ENCODE peak calls at places on chromosomes 11 and 22, in seven cellular contexts. T is mammary epithelial cell, O is MM.1S, V is fibroblast of lung, U is mesenchymal stem cell, S is K562, M is HCT116. F is an unnamed sample.

GRCh38 chr22:45884201-45885067 is 92.5 kb downstream of the WNT7B start:
- DNase-seq in T (no peak), O (no peak), V (no peak), U (no peak), S (no peak), M (no peak), F (no peak)

GRCh38 chr22:17228725-17229126 is 9.5 kb upstream of the ADA2 start:
- DNase-seq in T (no peak), O (no peak), V (no peak), U (no peak), S (no peak), M (no peak), F (no peak)

GRCh38 chr11:16382177-16382576 is 25.8 kb upstream of the SOX6 start:
- DNase-seq in T (no peak), O (no peak), V (no peak), U (no peak), S (no peak), M (no peak), F (no peak)

GRCh38 chr22:41531422-41531727 is 12.9 kb downstream of the POLR3H start:
- DNase-seq in T (no peak), O (no peak), V (no peak), U (no peak), S (no peak), M (no peak), F (no peak)

GRCh38 chr11:130786987-130787688 is 129.1 kb downstream of the SNX19 start:
- DNase-seq in T (peak; percentile 71), O (no peak), V (peak; percentile 35), U (no peak), S (no peak), M (no peak), F (peak; percentile 69)

GRCh38 chr11:120215634-120216033 is 4.8 kb downstream of the OAF start:
- DNase-seq in T (no peak), O (no peak), V (peak; percentile 64), U (peak; percentile 80), S (peak; percentile 30), M (no peak), F (peak; percentile 66)

GRCh38 chr11:112968988-112969714 is 7.9 kb downstream of the NCAM1 start:
- DNase-seq in T (no peak), O (peak; percentile 43), V (peak; percentile 62), U (peak; percentile 47), S (no peak), M (no peak), F (no peak)

GRCh38 chr11:128715691-128716153 is 21.9 kb downstream of the FLI1 start:
- DNase-seq in T (peak; percentile 31), O (no peak), V (peak; percentile 13), U (peak; percentile 73), S (no peak), M (no peak), F (peak; percentile 59)

GRCh38 chr11:96155627-96156378 is 187.2 kb downstream of the MAML2 start:
- DNase-seq in T (peak; percentile 93), O (no peak), V (peak; percentile 94), U (peak; percentile 100), S (peak; percentile 70), M (peak; percentile 27), F (peak; percentile 93)

GRCh38 chr11:102530558-102530957 is at the start of gene MMP7:
- DNase-seq in T (peak; percentile 68), O (no peak), V (peak; percentile 66), U (peak; percentile 56), S (no peak), M (no peak), F (peak; percentile 47)

GRCh38 chr22:40499187-40499753 is 128.9 kb downstream of the SGSM3 start:
- DNase-seq in T (peak; percentile 87), O (peak; percentile 20), V (peak; percentile 98), U (peak; percentile 98), S (peak; percentile 40), M (peak; percentile 79), F (peak; percentile 90)

GRCh38 chr22:50526849-50527801 is 1.7 kb upstream of the SCO2 start:
- DNase-seq in T (no peak), O (no peak), V (peak; percentile 35), U (peak; percentile 59), S (peak; percentile 64), M (no peak), F (peak; percentile 29)

GRCh38 chr11:122108192-122108799 is 7.7 kb downstream of the BLID start:
- DNase-seq in T (no peak), O (peak; percentile 21), V (peak; percentile 78), U (peak; percentile 59), S (peak; percentile 36), M (peak; percentile 57), F (no peak)

GRCh38 chr11:29962243-29962642 is 54.6 kb downstream of the KCNA4 start:
- DNase-seq in T (peak; percentile 1), O (peak; percentile 26), V (no peak), U (no peak), S (no peak), M (peak; percentile 1), F (no peak)

GRCh38 chr11:103652013-103652412 is 384.4 kb upstream of the DDI1 start:
- DNase-seq in T (peak; percentile 66), O (no peak), V (peak; percentile 11), U (peak; percentile 23), S (no peak), M (no peak), F (no peak)

GRCh38 chr11:76824980-76825725 is 35.6 kb upstream of the ACER3 start:
- DNase-seq in T (peak; percentile 93), O (no peak), V (no peak), U (no peak), S (no peak), M (no peak), F (no peak)

GRCh38 chr11:64675417-64676252 is 47.4 kb downstream of the NRXN2 start:
- DNase-seq in T (peak; percentile 48), O (no peak), V (peak; percentile 79), U (peak; percentile 92), S (no peak), M (no peak), F (peak; percentile 21)

GRCh38 chr11:131999084-131999483 is 628.7 kb downstream of the NTM start:
- DNase-seq in T (no peak), O (no peak), V (peak; percentile 10), U (peak; percentile 18), S (no peak), M (no peak), F (no peak)

GRCh38 chr11:70764356-70764905 is 366.1 kb downstream of the CTTN start:
- DNase-seq in T (no peak), O (no peak), V (no peak), U (no peak), S (no peak), M (no peak), F (no peak)

GRCh38 chr11:70768346-70769095 is 370.2 kb downstream of the CTTN start:
- DNase-seq in T (no peak), O (no peak), V (no peak), U (no peak), S (no peak), M (no peak), F (no peak)

GRCh38 chr11:70769106-70769505 is 370.8 kb downstream of the CTTN start:
- DNase-seq in T (no peak), O (no peak), V (no peak), U (no peak), S (no peak), M (no peak), F (no peak)

GRCh38 chr11:70769521-70769920 is 371.2 kb downstream of the CTTN start:
- DNase-seq in T (no peak), O (no peak), V (no peak), U (no peak), S (no peak), M (no peak), F (no peak)

DNA sequence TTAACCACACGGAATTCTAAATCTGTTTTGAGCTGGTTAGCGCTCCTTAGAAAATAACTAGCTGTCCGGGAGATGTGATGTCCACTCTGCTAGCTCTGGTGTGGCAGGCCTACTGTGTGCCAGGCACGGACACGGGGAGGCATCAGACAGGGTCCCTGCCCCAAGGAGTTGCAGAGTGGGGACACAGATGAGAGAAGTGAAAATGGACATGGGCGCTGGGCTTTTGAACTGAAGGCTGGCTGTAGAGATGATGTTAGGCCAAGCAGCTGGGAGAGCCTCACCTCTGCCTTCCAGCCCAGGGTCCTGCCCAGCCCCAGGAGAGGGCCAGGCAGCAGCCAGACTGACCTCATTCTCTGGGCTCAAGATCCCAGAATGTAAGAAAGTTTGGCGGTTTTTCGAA is 368.6 kb downstream of the CTTN start:
- DNase-seq in T (no peak), O (no peak), V (no peak), U (no peak), S (no peak), M (no peak), F (no peak)
- H3K9ac ChIP-seq in T (no peak overlapping the region), O (no peak overlapping the region), V (no peak overlapping the region), U (no peak overlapping the region), S (no peak overlapping the region), M (no peak overlapping the region), F (no peak overlapping the region)

GRCh38 chr22:37681556-37682049 is 4.5 kb upstream of the NOL12 start:
- DNase-seq in T (peak; percentile 79), O (peak; percentile 82), V (peak; percentile 80), U (peak; percentile 79), S (peak; percentile 72), M (peak; percentile 62), F (peak; percentile 90)
- H3K9me3 ChIP-seq in T (no peaks in the 10 kb centered on the region), O (no peaks in the 10 kb centered on the region), V (no peaks in the 10 kb centered on the region), U (no peaks in the 10 kb centered on the region), S (no peaks in the 10 kb centered on the region), M (no peaks in the 10 kb centered on the region), F (no peaks in the 10 kb centered on the region)

DNA sequence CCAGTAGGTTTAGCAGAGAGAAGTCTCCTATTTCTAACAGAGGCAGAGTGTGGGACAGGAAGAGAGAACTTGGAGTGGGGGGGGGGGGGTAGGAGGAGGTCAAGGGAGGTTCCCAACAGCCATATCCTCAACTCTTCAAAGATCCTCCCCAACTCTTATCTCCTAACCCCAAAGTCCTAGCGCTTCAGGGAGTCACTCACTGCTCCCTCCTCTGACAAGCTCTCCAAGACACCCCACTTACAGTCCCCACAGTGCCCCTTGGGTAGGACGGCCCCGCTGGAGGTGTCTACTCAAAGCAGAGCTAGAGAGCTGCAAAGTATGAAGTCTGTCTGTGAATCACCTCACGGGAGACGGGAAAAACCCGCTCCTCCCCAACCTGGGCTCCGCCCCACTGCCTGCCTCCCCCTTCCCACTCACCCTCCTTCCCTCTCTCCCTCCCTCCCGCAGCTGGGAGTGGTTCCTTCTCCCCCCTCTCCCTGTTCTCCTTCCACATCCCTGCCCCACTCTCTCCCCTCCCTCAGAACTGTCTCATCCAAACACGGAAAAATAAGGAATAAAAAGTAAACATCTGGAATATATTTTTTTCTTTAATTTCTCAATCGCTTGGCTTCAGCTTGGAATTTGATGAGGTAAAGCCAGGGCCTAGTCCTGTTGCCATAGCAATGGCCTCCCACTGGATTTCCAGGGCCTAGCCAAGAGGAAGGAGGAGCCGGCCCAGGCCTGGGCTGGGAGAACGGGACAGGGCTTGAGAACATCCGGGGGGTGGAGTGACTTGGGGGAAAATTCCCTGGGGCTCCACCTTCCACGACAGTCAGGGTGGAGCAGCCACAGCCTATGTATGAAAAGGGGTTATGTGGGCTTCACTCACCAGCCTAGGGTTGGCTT is 2.5 kb downstream of the TNKS1BP1 start:
- DNase-seq in T (peak; percentile 97), O (no peak), V (peak; percentile 99), U (peak; percentile 99), S (peak; percentile 66), M (peak; percentile 77), F (peak; percentile 99)
- H3K9ac ChIP-seq in T (peak overlapping the region; percentile 94), O (no peak overlapping the region), V (peak overlapping the region; percentile 56), U (peak overlapping the region; percentile 97), S (peak overlapping the region; percentile 87), M (peak overlapping the region; percentile 63), F (peak overlapping the region; percentile 100)

DNA sequence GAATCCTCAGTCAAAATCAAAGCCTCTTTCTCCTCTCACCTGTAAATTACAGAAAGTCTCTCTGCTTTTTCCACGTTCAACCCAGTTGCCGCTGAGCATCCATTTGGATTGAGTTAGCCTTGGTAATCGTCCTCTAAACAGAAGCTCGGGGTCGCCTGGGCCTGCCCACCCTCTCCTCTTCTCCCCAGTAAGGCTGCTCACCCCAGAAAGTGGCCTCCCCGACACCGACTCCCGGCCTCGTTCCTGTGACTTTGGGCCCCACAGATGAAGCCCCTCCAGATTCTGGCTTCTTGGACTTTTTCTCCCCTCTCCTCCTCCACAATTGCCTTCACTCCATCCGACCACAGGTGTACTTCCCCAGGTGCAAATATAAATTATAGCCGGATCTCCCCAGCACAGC is 1500.0 kb downstream of the BRD1 start:
- DNase-seq in T (no peak), O (no peak), V (no peak), U (no peak), S (no peak), M (no peak), F (no peak)
- H3K9me3 ChIP-seq in T (peaks cover 46% of the 10 kb centered on the region), O (no peaks in the 10 kb centered on the region), V (no peaks in the 10 kb centered on the region), U (peaks cover 13% of the 10 kb centered on the region), S (no peaks in the 10 kb centered on the region), M (no peaks in the 10 kb centered on the region), F (peaks cover 10% of the 10 kb centered on the region)

F was measured in adipocyte.